ENCODE peak calls at places on chromosome X, in seven cellular contexts. One of them, this sample, is unnamed.

GRCh38 chrX:87805829-87806490 is 288.4 kb downstream of the KLHL4 start:
- DNase-seq in mesendoderm: peak; percentile 75
- DNase-seq in kidney: no peak
- DNase-seq in neuronal stem cell: no peak
- DNase-seq in H9: no peak
- DNase-seq in DND-41: no peak
- DNase-seq in fibroblast of lung: no peak
- DNase-seq in this sample: no peak

GRCh38 chrX:22748093-22748999 is 251.4 kb upstream of the DDX53 start:
- DNase-seq in mesendoderm: peak; percentile 46
- DNase-seq in kidney: no peak
- DNase-seq in neuronal stem cell: peak; percentile 18
- DNase-seq in H9: peak; percentile 53
- DNase-seq in DND-41: peak; percentile 35
- DNase-seq in fibroblast of lung: peak; percentile 59
- DNase-seq in this sample: peak; percentile 37

GRCh38 chrX:10483191-10483808 is 137.1 kb downstream of the MID1 start:
- DNase-seq in mesendoderm: no peak
- DNase-seq in kidney: no peak
- DNase-seq in neuronal stem cell: no peak
- DNase-seq in H9: no peak
- DNase-seq in DND-41: no peak
- DNase-seq in fibroblast of lung: peak; percentile 33
- DNase-seq in this sample: no peak

GRCh38 chrX:148466292-148466691 is 34.1 kb upstream of the AFF2 start:
- DNase-seq in mesendoderm: no peak
- DNase-seq in kidney: no peak
- DNase-seq in neuronal stem cell: no peak
- DNase-seq in H9: no peak
- DNase-seq in DND-41: no peak
- DNase-seq in fibroblast of lung: no peak
- DNase-seq in this sample: no peak

GRCh38 chrX:32118832-32119231 is 1047.0 kb upstream of the FTHL17 start:
- DNase-seq in mesendoderm: no peak
- DNase-seq in kidney: no peak
- DNase-seq in neuronal stem cell: no peak
- DNase-seq in H9: no peak
- DNase-seq in DND-41: no peak
- DNase-seq in fibroblast of lung: no peak
- DNase-seq in this sample: no peak

GRCh38 chrX:150587585-150588503 is 19.4 kb downstream of the MTM1 start:
- DNase-seq in mesendoderm: no peak
- DNase-seq in kidney: no peak
- DNase-seq in neuronal stem cell: no peak
- DNase-seq in H9: no peak
- DNase-seq in DND-41: peak; percentile 50
- DNase-seq in fibroblast of lung: peak; percentile 41
- DNase-seq in this sample: no peak

GRCh38 chrX:22109442-22109841 is 77.3 kb downstream of the PHEX start:
- DNase-seq in mesendoderm: peak; percentile 89
- DNase-seq in kidney: no peak
- DNase-seq in neuronal stem cell: no peak
- DNase-seq in H9: no peak
- DNase-seq in DND-41: no peak
- DNase-seq in fibroblast of lung: peak; percentile 43
- DNase-seq in this sample: no peak

GRCh38 chrX:101057095-101057714 is 5.3 kb upstream of the TRMT2B start:
- DNase-seq in mesendoderm: no peak
- DNase-seq in kidney: no peak
- DNase-seq in neuronal stem cell: no peak
- DNase-seq in H9: no peak
- DNase-seq in DND-41: no peak
- DNase-seq in fibroblast of lung: no peak
- DNase-seq in this sample: no peak

GRCh38 chrX:149151805-149152757 is 353.0 kb downstream of the IDS start:
- DNase-seq in mesendoderm: peak; percentile 10
- DNase-seq in kidney: no peak
- DNase-seq in neuronal stem cell: no peak
- DNase-seq in H9: no peak
- DNase-seq in DND-41: no peak
- DNase-seq in fibroblast of lung: peak; percentile 5
- DNase-seq in this sample: no peak

GRCh38 chrX:152897216-152898144 is at the start of gene ZNF185:
- DNase-seq in mesendoderm: peak; percentile 92
- DNase-seq in kidney: peak; percentile 86
- DNase-seq in neuronal stem cell: peak; percentile 42
- DNase-seq in H9: peak; percentile 90
- DNase-seq in DND-41: no peak
- DNase-seq in fibroblast of lung: no peak
- DNase-seq in this sample: no peak

GRCh38 chrX:122188751-122189150 is 995.3 kb upstream of the GRIA3 start:
- DNase-seq in mesendoderm: no peak
- DNase-seq in kidney: no peak
- DNase-seq in neuronal stem cell: no peak
- DNase-seq in H9: no peak
- DNase-seq in DND-41: no peak
- DNase-seq in fibroblast of lung: no peak
- DNase-seq in this sample: no peak

GRCh38 chrX:9573282-9574106 is 108.6 kb downstream of the TBL1X start:
- DNase-seq in mesendoderm: peak; percentile 20
- DNase-seq in kidney: no peak
- DNase-seq in neuronal stem cell: no peak
- DNase-seq in H9: peak; percentile 38
- DNase-seq in DND-41: no peak
- DNase-seq in fibroblast of lung: no peak
- DNase-seq in this sample: no peak

GRCh38 chrX:49919617-49920016 is 2.8 kb upstream of the CLCN5 start:
- DNase-seq in mesendoderm: peak; percentile 30
- DNase-seq in kidney: no peak
- DNase-seq in neuronal stem cell: peak; percentile 49
- DNase-seq in H9: peak; percentile 36
- DNase-seq in DND-41: peak; percentile 8
- DNase-seq in fibroblast of lung: peak; percentile 55
- DNase-seq in this sample: peak; percentile 21

GRCh38 chrX:110131031-110131430 is 128.1 kb downstream of the TMEM164 start:
- DNase-seq in mesendoderm: peak; percentile 4
- DNase-seq in kidney: no peak
- DNase-seq in neuronal stem cell: no peak
- DNase-seq in H9: no peak
- DNase-seq in DND-41: no peak
- DNase-seq in fibroblast of lung: no peak
- DNase-seq in this sample: no peak

GRCh38 chrX:112820364-112821308 is 20.0 kb downstream of the AMOT start:
- DNase-seq in mesendoderm: no peak
- DNase-seq in kidney: no peak
- DNase-seq in neuronal stem cell: no peak
- DNase-seq in H9: no peak
- DNase-seq in DND-41: no peak
- DNase-seq in fibroblast of lung: no peak
- DNase-seq in this sample: no peak

GRCh38 chrX:16695079-16695676 is 17.3 kb downstream of the CTPS2 start:
- DNase-seq in mesendoderm: peak; percentile 43
- DNase-seq in kidney: no peak
- DNase-seq in neuronal stem cell: no peak
- DNase-seq in H9: peak; percentile 66
- DNase-seq in DND-41: peak; percentile 55
- DNase-seq in fibroblast of lung: peak; percentile 59
- DNase-seq in this sample: peak; percentile 37

GRCh38 chrX:110381216-110381615 is 22.6 kb downstream of the RTL9 start:
- DNase-seq in mesendoderm: no peak
- DNase-seq in kidney: no peak
- DNase-seq in neuronal stem cell: no peak
- DNase-seq in H9: no peak
- DNase-seq in DND-41: no peak
- DNase-seq in fibroblast of lung: peak; percentile 19
- DNase-seq in this sample: no peak

GRCh38 chrX:69357293-69357692 is 146.8 kb upstream of the NALF2 start:
- DNase-seq in mesendoderm: no peak
- DNase-seq in kidney: no peak
- DNase-seq in neuronal stem cell: no peak
- DNase-seq in H9: no peak
- DNase-seq in DND-41: no peak
- DNase-seq in fibroblast of lung: no peak
- DNase-seq in this sample: no peak

GRCh38 chrX:680062-680461 is 49.5 kb downstream of the SHOX start:
- DNase-seq in mesendoderm: no peak
- DNase-seq in kidney: no peak
- DNase-seq in neuronal stem cell: no peak
- DNase-seq in H9: no peak
- DNase-seq in DND-41: no peak
- DNase-seq in fibroblast of lung: no peak
- DNase-seq in this sample: no peak

GRCh38 chrX:30793767-30794103 is 95.3 kb downstream of the TAB3 start:
- DNase-seq in mesendoderm: no peak
- DNase-seq in kidney: no peak
- DNase-seq in neuronal stem cell: no peak
- DNase-seq in H9: no peak
- DNase-seq in DND-41: no peak
- DNase-seq in fibroblast of lung: no peak
- DNase-seq in this sample: no peak

GRCh38 chrX:102659790-102660757 is 8.8 kb downstream of the GPRASP1 start:
- DNase-seq in mesendoderm: peak; percentile 78
- DNase-seq in kidney: peak; percentile 95
- DNase-seq in neuronal stem cell: peak; percentile 48
- DNase-seq in H9: peak; percentile 81
- DNase-seq in DND-41: no peak
- DNase-seq in fibroblast of lung: peak; percentile 77
- DNase-seq in this sample: peak; percentile 78

GRCh38 chrX:97524340-97524739 is 640.6 kb downstream of the RPA4 start:
- DNase-seq in mesendoderm: no peak
- DNase-seq in kidney: no peak
- DNase-seq in neuronal stem cell: no peak
- DNase-seq in H9: no peak
- DNase-seq in DND-41: no peak
- DNase-seq in fibroblast of lung: no peak
- DNase-seq in this sample: no peak

GRCh38 chrX:38102875-38103274 is 96.5 kb downstream of the SYTL5 start:
- DNase-seq in mesendoderm: no peak
- DNase-seq in kidney: no peak
- DNase-seq in neuronal stem cell: no peak
- DNase-seq in H9: no peak
- DNase-seq in DND-41: no peak
- DNase-seq in fibroblast of lung: no peak
- DNase-seq in this sample: peak; percentile 10

GRCh38 chrX:51332188-51332942 is at the start of gene NUDT10:
- DNase-seq in mesendoderm: peak; percentile 90
- DNase-seq in kidney: peak; percentile 80
- DNase-seq in neuronal stem cell: peak; percentile 75
- DNase-seq in H9: peak; percentile 87
- DNase-seq in DND-41: no peak
- DNase-seq in fibroblast of lung: peak; percentile 33
- DNase-seq in this sample: no peak

GRCh38 chrX:19792412-19792811 is 95.0 kb downstream of the SH3KBP1 start:
- DNase-seq in mesendoderm: no peak
- DNase-seq in kidney: no peak
- DNase-seq in neuronal stem cell: no peak
- DNase-seq in H9: no peak
- DNase-seq in DND-41: no peak
- DNase-seq in fibroblast of lung: no peak
- DNase-seq in this sample: no peak
- H3K9ac ChIP-seq in mesendoderm: no peak overlapping the region
- H3K9ac ChIP-seq in kidney: no peak overlapping the region
- H3K9ac ChIP-seq in neuronal stem cell: no peak overlapping the region
- H3K9ac ChIP-seq in H9: no peak overlapping the region
- H3K9ac ChIP-seq in DND-41: no peak overlapping the region
- H3K9ac ChIP-seq in fibroblast of lung: no peak overlapping the region
- H3K9ac ChIP-seq in this sample: no peak overlapping the region

GRCh38 chrX:40142417-40142816 is 44.7 kb upstream of the BCOR start:
- DNase-seq in mesendoderm: no peak
- DNase-seq in kidney: no peak
- DNase-seq in neuronal stem cell: no peak
- DNase-seq in H9: no peak
- DNase-seq in DND-41: no peak
- DNase-seq in fibroblast of lung: no peak
- DNase-seq in this sample: no peak
- H3K9ac ChIP-seq in mesendoderm: no peak overlapping the region
- H3K9ac ChIP-seq in kidney: no peak overlapping the region
- H3K9ac ChIP-seq in neuronal stem cell: no peak overlapping the region
- H3K9ac ChIP-seq in H9: no peak overlapping the region
- H3K9ac ChIP-seq in DND-41: no peak overlapping the region
- H3K9ac ChIP-seq in fibroblast of lung: no peak overlapping the region
- H3K9ac ChIP-seq in this sample: no peak overlapping the region

DNA sequence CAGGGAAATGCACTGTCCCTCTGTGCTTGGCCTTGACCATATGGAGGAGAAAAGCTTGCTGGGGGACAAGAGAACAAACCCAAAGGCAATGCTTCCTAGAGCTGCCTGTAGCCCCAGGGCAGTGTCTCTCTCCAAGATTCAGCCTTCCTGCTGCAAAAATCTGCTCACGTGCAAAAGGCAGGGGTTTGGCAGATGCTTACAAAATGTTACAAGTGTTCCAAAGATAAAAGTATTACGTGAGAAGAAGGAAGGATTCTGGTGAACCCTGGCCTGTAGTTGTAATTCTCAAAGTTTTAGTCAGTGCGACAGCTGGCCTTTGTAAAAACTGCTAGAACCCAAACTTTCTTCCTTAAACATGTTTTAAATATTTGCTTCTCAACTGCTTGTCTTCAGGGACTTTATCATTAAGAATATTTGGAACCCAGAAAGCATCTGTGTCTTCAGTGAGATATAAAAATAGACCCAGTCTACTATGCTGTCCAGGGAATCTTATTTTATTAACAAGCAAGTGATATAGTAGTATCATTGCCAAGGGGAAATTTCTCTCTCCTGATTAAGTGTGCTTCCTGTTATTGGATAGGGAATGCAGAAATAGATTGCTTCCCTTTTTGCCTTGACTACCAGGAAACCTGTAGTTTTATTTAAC is 232.3 kb downstream of the FRMPD4 start:
- DNase-seq in mesendoderm: peak; percentile 0
- DNase-seq in kidney: no peak
- DNase-seq in neuronal stem cell: no peak
- DNase-seq in H9: no peak
- DNase-seq in DND-41: no peak
- DNase-seq in fibroblast of lung: peak; percentile 82
- DNase-seq in this sample: no peak
- H3K9ac ChIP-seq in mesendoderm: no peak overlapping the region
- H3K9ac ChIP-seq in kidney: no peak overlapping the region
- H3K9ac ChIP-seq in neuronal stem cell: no peak overlapping the region
- H3K9ac ChIP-seq in H9: no peak overlapping the region
- H3K9ac ChIP-seq in DND-41: no peak overlapping the region
- H3K9ac ChIP-seq in fibroblast of lung: peak overlapping the region; percentile 7
- H3K9ac ChIP-seq in this sample: no peak overlapping the region

DNA sequence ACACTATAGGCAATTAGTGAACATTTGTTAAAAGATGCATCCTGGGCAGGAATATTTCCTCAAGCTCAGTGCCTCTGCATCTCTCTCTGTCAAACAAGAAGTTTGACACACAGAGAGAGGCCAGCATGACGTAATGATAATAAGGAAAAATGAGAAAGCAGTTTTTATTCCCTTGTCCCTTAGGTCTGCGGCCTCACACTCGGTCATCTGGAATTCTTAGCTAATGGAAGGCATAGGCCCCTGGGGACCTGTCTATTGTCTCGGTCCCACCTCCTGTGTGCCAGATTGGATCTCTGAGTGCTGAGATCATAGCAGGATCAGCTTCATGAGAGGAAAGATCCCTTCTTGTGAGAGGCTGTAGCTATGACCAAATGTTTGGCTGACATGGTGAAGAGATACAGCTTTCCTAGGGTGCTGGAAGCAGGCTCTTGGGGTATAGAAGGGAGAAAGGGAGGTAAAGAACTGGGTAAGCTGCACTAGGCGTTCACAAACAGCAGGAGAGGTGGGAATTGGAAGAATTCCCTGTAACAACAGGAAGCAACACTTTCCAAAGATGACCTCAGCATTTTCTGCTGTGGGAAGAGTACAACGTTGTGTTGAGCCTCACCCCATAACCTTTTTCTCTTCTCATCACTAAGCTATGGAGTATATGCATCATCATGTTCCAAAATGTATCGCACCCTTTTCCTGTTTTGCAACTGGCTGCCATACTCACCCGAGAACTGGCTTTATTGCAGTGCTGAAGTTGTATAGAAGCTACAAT is 20.2 kb downstream of the TMEM31 start:
- DNase-seq in mesendoderm: peak; percentile 94
- DNase-seq in kidney: no peak
- DNase-seq in neuronal stem cell: no peak
- DNase-seq in H9: no peak
- DNase-seq in DND-41: no peak
- DNase-seq in fibroblast of lung: peak; percentile 94
- DNase-seq in this sample: no peak
- H3K9ac ChIP-seq in mesendoderm: peak overlapping the region; percentile 9
- H3K9ac ChIP-seq in kidney: no peak overlapping the region
- H3K9ac ChIP-seq in neuronal stem cell: no peak overlapping the region
- H3K9ac ChIP-seq in H9: no peak overlapping the region
- H3K9ac ChIP-seq in DND-41: no peak overlapping the region
- H3K9ac ChIP-seq in fibroblast of lung: peak overlapping the region; percentile 8
- H3K9ac ChIP-seq in this sample: no peak overlapping the region